ENCODE peak calls at places on chromosome 17, in seven cellular contexts. X is vagina, E is left ventricle myocardium inferior, S is aorta, R is heart right ventricle, B is AG04450, Z is astrocyte. U is an unnamed sample. For H3K27me3 and H3K9me3, the result is how much of the 10 kb centered on the place peaks cover.

GRCh38 chr17:49889500-49889899 is 41.6 kb upstream of the TAC4 start:
- DNase-seq in B (no peak), R (no peak), S (no peak), Z (no peak), X (no peak), E (no peak), U (no peak)

GRCh38 chr17:79217473-79218135 is 143.0 kb downstream of the ENGASE start:
- DNase-seq in Z (no peak), B (no peak), R (no peak), S (no peak), E (no peak), X (no peak), U (no peak)

GRCh38 chr17:9924735-9925191 is 19.7 kb upstream of the RCVRN start:
- DNase-seq in R (no peak), Z (peak), X (no peak), B (peak), S (no peak), E (peak), U (no peak)

GRCh38 chr17:51815097-51815496 is 343.4 kb downstream of the CA10 start:
- DNase-seq in S (no peak), Z (no peak), R (no peak), X (no peak), E (no peak), B (no peak), U (no peak)

GRCh38 chr17:74566132-74566753 is 1.1 kb downstream of the CD300H start:
- DNase-seq in X (no peak), R (no peak), B (no peak), E (no peak), Z (peak), S (no peak), U (peak)

GRCh38 chr17:67130768-67131167 is 86.4 kb downstream of the CACNG1 start:
- DNase-seq in B (no peak), X (no peak), Z (no peak), E (no peak), R (no peak), S (no peak), U (no peak)

GRCh38 chr17:30717290-30718098 is 107.0 kb downstream of the CRLF3 start:
- DNase-seq in Z (no peak), X (no peak), R (no peak), E (peak), B (no peak), S (peak), U (no peak)

GRCh38 chr17:32486701-32487459 is at the start of gene CDK5R1:
- DNase-seq in X (no peak), B (no peak), E (peak), Z (peak), S (peak), R (peak), U (peak)

GRCh38 chr17:80045703-80046102 is 9.3 kb downstream of the CCDC40 start:
- DNase-seq in X (no peak), S (no peak), R (no peak), B (no peak), Z (no peak), E (no peak), U (no peak)

GRCh38 chr17:67689534-67690177 is 28.1 kb upstream of the NOL11 start:
- DNase-seq in S (no peak), R (peak), B (peak), Z (peak), X (no peak), E (no peak), U (no peak)

GRCh38 chr17:77908501-77908900 is 50.0 kb upstream of the TNRC6C start:
- DNase-seq in B (no peak), E (no peak), S (peak), Z (no peak), R (no peak), X (no peak), U (no peak)

GRCh38 chr17:65530158-65530984 is 31.1 kb downstream of the AXIN2 start:
- DNase-seq in X (no peak), S (no peak), E (no peak), Z (no peak), R (no peak), B (no peak), U (no peak)

GRCh38 chr17:1197781-1198490 is 18.2 kb upstream of the ABR start:
- DNase-seq in X (no peak), Z (no peak), S (no peak), R (peak), B (no peak), E (peak), U (no peak)

GRCh38 chr17:82388223-82388921 is 16.8 kb downstream of the UTS2R start:
- DNase-seq in Z (peak), E (peak), X (no peak), S (no peak), B (no peak), R (no peak), U (peak)

GRCh38 chr17:19619705-19620325 is 28.7 kb upstream of the ALDH3A2 start:
- DNase-seq in R (no peak), S (no peak), X (no peak), B (no peak), E (no peak), Z (no peak), U (no peak)

GRCh38 chr17:83076930-83077329 is 2.5 kb upstream of the METRNL start:
- DNase-seq in X (no peak), Z (no peak), S (no peak), E (no peak), R (no peak), B (no peak), U (peak)

GRCh38 chr17:77233635-77234334 is 93.0 kb downstream of the SEC14L1 start:
- DNase-seq in R (no peak), X (no peak), E (no peak), S (peak), B (peak), Z (peak), U (peak)

GRCh38 chr17:28488154-28488883 is 14.9 kb downstream of the SLC13A2 start:
- DNase-seq in R (no peak), B (no peak), X (no peak), E (no peak), Z (no peak), S (no peak), U (no peak)

GRCh38 chr17:31802502-31802901 is 56.5 kb downstream of the COPRS start:
- DNase-seq in E (peak), S (no peak), X (no peak), R (no peak), Z (no peak), B (no peak), U (no peak)

GRCh38 chr17:29526322-29526721 is 40.5 kb downstream of the ABHD15 start:
- DNase-seq in B (no peak), X (no peak), S (no peak), R (no peak), E (no peak), Z (no peak), U (peak)

DNA sequence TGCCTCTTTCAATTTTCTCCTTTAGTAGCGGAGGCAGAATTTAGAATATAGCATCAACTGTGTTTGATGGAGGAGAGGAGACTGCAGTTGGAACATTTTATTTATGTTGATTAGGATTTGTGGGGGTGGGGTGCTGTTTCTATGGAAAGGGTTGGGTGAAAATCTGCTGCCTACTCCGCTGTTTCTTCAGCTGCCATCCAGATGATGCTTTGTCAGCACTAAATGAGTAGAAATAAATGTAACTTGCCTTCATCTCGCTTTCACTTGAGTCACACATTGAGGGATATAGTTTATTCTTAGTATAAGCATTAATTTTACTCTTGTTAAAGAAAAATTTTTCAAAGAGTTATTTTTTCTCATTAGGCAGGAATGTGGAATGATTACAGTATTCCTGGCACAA is 42.1 kb downstream of the ABHD15 start:
- DNase-seq in B (no peak), X (no peak), S (no peak), Z (no peak), E (no peak), R (no peak), U (no peak)
- H3K27me3 ChIP-seq in B (under half), X (under half), S (under half), Z (under half), E (under half), R (under half), U (under half)

GRCh38 chr17:15945493-15946209 is 721 bp downstream of the ADORA2B start:
- DNase-seq in B (no peak), E (no peak), R (no peak), S (peak), X (no peak), Z (no peak), U (no peak)
- H3K4me3 ChIP-seq in B (peak), E (peak), R (peak), S (peak), X (peak), Z (peak), U (peak)

GRCh38 chr17:69960755-69961154 is 114.3 kb upstream of the KCNJ16 start:
- DNase-seq in R (peak), B (no peak), Z (no peak), X (no peak), S (no peak), E (peak), U (no peak)
- H3K9me3 ChIP-seq in R (under half), B (under half), Z (under half), X (under half), S (under half), E (under half), U (under half)

GRCh38 chr17:61393550-61393903 is 6.1 kb upstream of the TBX2 start:
- DNase-seq in E (no peak), Z (no peak), X (no peak), B (no peak), R (no peak), S (no peak), U (peak)
- H3K27me3 ChIP-seq in E (half or more), Z (under half), X (under half), B (under half), R (under half), S (under half), U (under half)

GRCh38 chr17:4032738-4033137 is 68.5 kb upstream of the ATP2A3 start:
- DNase-seq in E (no peak), B (no peak), X (no peak), R (no peak), Z (no peak), S (no peak), U (no peak)

GRCh38 chr17:4026255-4026654 is 62.0 kb upstream of the ATP2A3 start:
- DNase-seq in E (no peak), S (no peak), Z (no peak), R (no peak), B (no peak), X (no peak), U (no peak)

GRCh38 chr17:4032245-4032644 is 68.0 kb upstream of the ATP2A3 start:
- DNase-seq in B (no peak), Z (no peak), S (no peak), E (no peak), X (no peak), R (no peak), U (no peak)

GRCh38 chr17:4023220-4023619 is 59.0 kb upstream of the ATP2A3 start:
- DNase-seq in R (no peak), B (no peak), X (no peak), S (no peak), E (no peak), Z (no peak), U (no peak)

DNA sequence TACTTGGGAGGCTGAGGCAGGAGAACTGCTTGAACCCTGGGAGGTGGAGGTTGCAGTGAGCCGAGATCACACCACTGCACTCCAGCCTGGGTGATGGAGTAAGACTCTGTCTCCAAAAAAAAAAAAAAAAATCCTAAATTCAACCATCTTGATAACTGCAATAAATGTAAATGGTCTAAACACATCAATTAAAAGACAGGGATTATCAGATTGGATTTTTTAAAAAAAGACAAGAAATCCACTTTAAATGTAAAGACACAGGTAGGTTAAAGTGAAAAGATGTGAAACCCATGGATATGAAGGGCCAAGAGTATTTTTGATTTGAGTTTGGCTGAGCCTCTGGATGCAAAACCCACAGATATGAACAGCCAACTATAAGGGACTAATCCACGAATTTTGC is 64.2 kb upstream of the ATP2A3 start:
- DNase-seq in B (no peak), X (no peak), Z (no peak), S (no peak), E (no peak), R (no peak), U (no peak)
- H3K4me3 ChIP-seq in B (no peak), X (no peak), Z (no peak), S (no peak), E (no peak), R (no peak), U (no peak)

GRCh38 chr17:26818736-26819135 is 475.2 kb upstream of the WSB1 start:
- DNase-seq in Z (peak), R (no peak), E (no peak), S (no peak), B (peak), X (no peak), U (no peak)
- H3K9me3 ChIP-seq in Z (half or more), R (half or more), E (half or more), S (under half), B (half or more), X (under half), U (half or more)

GRCh38 chr17:16997514-16998429 is 25.9 kb upstream of the TNFRSF13B start:
- DNase-seq in E (no peak), S (no peak), B (no peak), X (no peak), R (no peak), Z (no peak), U (no peak)
- H3K27me3 ChIP-seq in E (under half), S (under half), B (under half), X (under half), R (under half), Z (under half), U (under half)

GRCh38 chr17:35312790-35313711 is 60.4 kb downstream of the SLFN11 start:
- DNase-seq in X (no peak), E (peak), B (peak), R (peak), S (no peak), Z (peak), U (peak)
- H3K4me3 ChIP-seq in X (peak), E (peak), B (peak), R (peak), S (peak), Z (no peak), U (no peak)

U was measured in MG63.